ENCODE peak calls at places on chromosome 12, in seven cellular contexts. J is neural progenitor cell, V is GM23338, K is MM.1S, E is mammary epithelial cell, I is K562, Q is GM12878. X is an unnamed sample.

GRCh38 chr12:26921886-26922285 is 15.9 kb downstream of the INTS13 start:
- DNase-seq in V (no peak), J (no peak), K (no peak), E (no peak), Q (no peak), I (no peak), X (no peak)

GRCh38 chr12:11621797-11622423 is 27.6 kb upstream of the ETV6 start:
- DNase-seq in K (peak), V (peak), I (peak), E (no peak), J (no peak), Q (no peak), X (no peak)

GRCh38 chr12:119841433-119842210 is 35.5 kb downstream of the CIT start:
- DNase-seq in I (no peak), K (no peak), J (no peak), V (no peak), E (peak), Q (no peak), X (no peak)

GRCh38 chr12:77577756-77578155 is 252.9 kb upstream of the NAV3 start:
- DNase-seq in J (no peak), K (no peak), V (no peak), I (no peak), E (no peak), Q (no peak), X (no peak)

GRCh38 chr12:3379079-3379478 is 111.9 kb upstream of the PRMT8 start:
- DNase-seq in J (no peak), I (no peak), E (no peak), K (no peak), Q (no peak), V (no peak), X (no peak)

GRCh38 chr12:1933342-1933992 is 15.0 kb upstream of the CACNA2D4 start:
- DNase-seq in J (peak), K (no peak), V (no peak), I (no peak), Q (no peak), E (no peak), X (no peak)

GRCh38 chr12:117119592-117120198 is 20.5 kb upstream of the TESC start:
- DNase-seq in Q (no peak), K (peak), E (no peak), J (peak), V (peak), I (peak), X (no peak)

GRCh38 chr12:104057771-104058197 is 6.5 kb upstream of the HCFC2 start:
- DNase-seq in K (peak), Q (no peak), J (peak), E (no peak), I (peak), V (peak), X (peak)

GRCh38 chr12:11016937-11017336 is 5.5 kb downstream of the TAS2R19 start:
- DNase-seq in E (no peak), V (no peak), K (no peak), Q (no peak), I (no peak), J (no peak), X (no peak)

GRCh38 chr12:99087278-99087677 is 442.2 kb downstream of the APAF1 start:
- DNase-seq in Q (no peak), I (no peak), E (peak), V (peak), J (peak), K (no peak), X (no peak)

GRCh38 chr12:98238513-98238912 is 276.9 kb upstream of the TMPO start:
- DNase-seq in J (no peak), Q (no peak), I (no peak), V (no peak), E (peak), K (no peak), X (no peak)

GRCh38 chr12:116861331-116861730 is 19.9 kb downstream of the HRK start:
- DNase-seq in J (peak), K (peak), I (peak), E (no peak), Q (peak), V (no peak), X (no peak)

GRCh38 chr12:3355378-3355900 is 135.6 kb upstream of the PRMT8 start:
- DNase-seq in I (no peak), E (no peak), J (no peak), Q (no peak), K (no peak), V (no peak), X (no peak)

GRCh38 chr12:105420659-105421240 is 90.3 kb downstream of the C12orf75 start:
- DNase-seq in E (peak), I (peak), V (peak), J (peak), Q (peak), K (peak), X (peak)

GRCh38 chr12:47080725-47081502 is 1.2 kb upstream of the AMIGO2 start:
- DNase-seq in Q (no peak), J (peak), I (peak), K (no peak), V (peak), E (peak), X (peak)

GRCh38 chr12:46480282-46480681 is 107.7 kb upstream of the SLC38A2 start:
- DNase-seq in V (no peak), Q (no peak), E (no peak), K (no peak), J (no peak), I (no peak), X (no peak)

GRCh38 chr12:71061451-71061850 is 96.3 kb downstream of the TSPAN8 start:
- DNase-seq in E (no peak), K (no peak), J (no peak), Q (no peak), I (no peak), V (no peak), X (no peak)

GRCh38 chr12:46160081-46160980 is 108.5 kb downstream of the SLC38A1 start:
- DNase-seq in K (no peak), I (no peak), V (no peak), J (no peak), E (peak), Q (no peak), X (no peak)

GRCh38 chr12:90274407-90274806 is 565.8 kb upstream of the ATP2B1 start:
- DNase-seq in J (no peak), E (no peak), K (no peak), I (no peak), V (peak), Q (no peak), X (no peak)
- H3K4me3 ChIP-seq in J (no peak), E (no peak), K (no peak), I (no peak), V (no peak), Q (no peak), X (no peak)

GRCh38 chr12:49342066-49342913 is 4.4 kb upstream of the DNAJC22 start:
- DNase-seq in K (peak), E (peak), V (peak), Q (no peak), I (peak), J (peak), X (peak)
- TF ChIP-seq EZH2 in K (no peak), E (no peak), V (peak), Q (no peak), I (no peak), J (peak), X (no peak)

GRCh38 chr12:122865268-122866231 is 30.3 kb downstream of the HIP1R start:
- DNase-seq in I (peak), E (no peak), K (no peak), J (no peak), V (peak), Q (no peak), X (no peak)
- H3K27ac ChIP-seq in I (no peak), E (no peak), K (no peak), J (no peak), V (no peak), Q (no peak), X (no peak)

GRCh38 chr12:24560192-24560591 is 388.7 kb downstream of the BCAT1 start:
- DNase-seq in Q (no peak), I (no peak), K (no peak), V (no peak), E (no peak), J (no peak), X (no peak)

GRCh38 chr12:24562761-24563392 is 386.0 kb downstream of the BCAT1 start:
- DNase-seq in K (peak), I (no peak), J (peak), E (peak), Q (no peak), V (peak), X (no peak)

GRCh38 chr12:24560867-24561266 is 388.0 kb downstream of the BCAT1 start:
- DNase-seq in I (no peak), E (no peak), J (peak), V (peak), Q (no peak), K (no peak), X (no peak)

GRCh38 chr12:24561882-24562760 is 386.8 kb downstream of the BCAT1 start:
- DNase-seq in J (peak), I (no peak), E (peak), K (peak), Q (no peak), V (peak), X (no peak)

GRCh38 chr12:24561411-24561871 is 387.5 kb downstream of the BCAT1 start:
- DNase-seq in E (no peak), J (peak), I (no peak), Q (no peak), K (peak), V (peak), X (no peak)
- H3K4me3 ChIP-seq in E (peak), J (peak), I (no peak), Q (peak), K (peak), V (peak), X (no peak)

X was measured in PC-9.